ENCODE peak calls at places on chromosomes 5 and 9, in nine cellular contexts. One of them, this sample, is unnamed.

GRCh38 chr5:132184588-132184987 is 43.1 kb downstream of the P4HA2 start:
- DNase-seq in colonic mucosa: no peak
- DNase-seq in foreskin fibroblast: no peak
- DNase-seq in NB4: no peak
- DNase-seq in cardiac muscle cell: no peak
- DNase-seq in ovary: no peak
- DNase-seq in CD14-positive monocyte: no peak
- DNase-seq in thoracic aorta: no peak
- DNase-seq in nephron progenitor cell: no peak
- DNase-seq in this sample: no peak

GRCh38 chr9:90943341-90943740 is 141.7 kb downstream of the SYK start:
- DNase-seq in colonic mucosa: no peak
- DNase-seq in foreskin fibroblast: peak
- DNase-seq in NB4: no peak
- DNase-seq in cardiac muscle cell: no peak
- DNase-seq in ovary: no peak
- DNase-seq in CD14-positive monocyte: no peak
- DNase-seq in thoracic aorta: no peak
- DNase-seq in nephron progenitor cell: no peak
- DNase-seq in this sample: no peak

GRCh38 chr5:1514027-1514818 is 9.5 kb downstream of the LPCAT1 start:
- DNase-seq in colonic mucosa: no peak
- DNase-seq in foreskin fibroblast: no peak
- DNase-seq in NB4: no peak
- DNase-seq in cardiac muscle cell: no peak
- DNase-seq in ovary: peak
- DNase-seq in CD14-positive monocyte: no peak
- DNase-seq in thoracic aorta: peak
- DNase-seq in nephron progenitor cell: no peak
- DNase-seq in this sample: peak

GRCh38 chr9:114484854-114485443 is 20.3 kb downstream of the WHRN start:
- DNase-seq in colonic mucosa: no peak
- DNase-seq in foreskin fibroblast: peak
- DNase-seq in NB4: peak
- DNase-seq in cardiac muscle cell: peak
- DNase-seq in ovary: no peak
- DNase-seq in CD14-positive monocyte: peak
- DNase-seq in thoracic aorta: no peak
- DNase-seq in nephron progenitor cell: no peak
- DNase-seq in this sample: no peak

GRCh38 chr9:36892279-36892678 is 141.8 kb downstream of the PAX5 start:
- DNase-seq in colonic mucosa: no peak
- DNase-seq in foreskin fibroblast: no peak
- DNase-seq in NB4: no peak
- DNase-seq in cardiac muscle cell: no peak
- DNase-seq in ovary: no peak
- DNase-seq in CD14-positive monocyte: no peak
- DNase-seq in thoracic aorta: no peak
- DNase-seq in nephron progenitor cell: no peak
- DNase-seq in this sample: no peak

GRCh38 chr9:38278931-38279532 is 113.5 kb upstream of the ALDH1B1 start:
- DNase-seq in colonic mucosa: no peak
- DNase-seq in foreskin fibroblast: no peak
- DNase-seq in NB4: no peak
- DNase-seq in cardiac muscle cell: no peak
- DNase-seq in ovary: no peak
- DNase-seq in CD14-positive monocyte: no peak
- DNase-seq in thoracic aorta: no peak
- DNase-seq in nephron progenitor cell: no peak
- DNase-seq in this sample: no peak

GRCh38 chr9:133775951-133776905 is 38.1 kb upstream of the SARDH start:
- DNase-seq in colonic mucosa: no peak
- DNase-seq in foreskin fibroblast: no peak
- DNase-seq in NB4: no peak
- DNase-seq in cardiac muscle cell: no peak
- DNase-seq in ovary: peak
- DNase-seq in CD14-positive monocyte: peak
- DNase-seq in thoracic aorta: no peak
- DNase-seq in nephron progenitor cell: no peak
- DNase-seq in this sample: no peak

GRCh38 chr5:138439537-138440225 is 824 bp downstream of the REEP2 start:
- DNase-seq in colonic mucosa: no peak
- DNase-seq in foreskin fibroblast: peak
- DNase-seq in NB4: no peak
- DNase-seq in cardiac muscle cell: no peak
- DNase-seq in ovary: peak
- DNase-seq in CD14-positive monocyte: no peak
- DNase-seq in thoracic aorta: no peak
- DNase-seq in nephron progenitor cell: peak
- DNase-seq in this sample: no peak

GRCh38 chr5:132354828-132355765 is 14.4 kb upstream of the SLC22A5 start:
- DNase-seq in colonic mucosa: no peak
- DNase-seq in foreskin fibroblast: no peak
- DNase-seq in NB4: no peak
- DNase-seq in cardiac muscle cell: no peak
- DNase-seq in ovary: no peak
- DNase-seq in CD14-positive monocyte: no peak
- DNase-seq in thoracic aorta: no peak
- DNase-seq in nephron progenitor cell: no peak
- DNase-seq in this sample: no peak

GRCh38 chr5:112604741-112605390 is 132.8 kb upstream of the APC start:
- DNase-seq in colonic mucosa: peak
- DNase-seq in foreskin fibroblast: peak
- DNase-seq in NB4: peak
- DNase-seq in cardiac muscle cell: peak
- DNase-seq in ovary: no peak
- DNase-seq in CD14-positive monocyte: no peak
- DNase-seq in thoracic aorta: no peak
- DNase-seq in nephron progenitor cell: no peak
- DNase-seq in this sample: no peak

GRCh38 chr9:886886-887285 is 45.4 kb downstream of the DMRT1 start:
- DNase-seq in colonic mucosa: no peak
- DNase-seq in foreskin fibroblast: no peak
- DNase-seq in NB4: no peak
- DNase-seq in cardiac muscle cell: no peak
- DNase-seq in ovary: no peak
- DNase-seq in CD14-positive monocyte: no peak
- DNase-seq in thoracic aorta: no peak
- DNase-seq in nephron progenitor cell: no peak
- DNase-seq in this sample: no peak

GRCh38 chr9:131744171-131744714 is 4.4 kb upstream of the RAPGEF1 start:
- DNase-seq in colonic mucosa: no peak
- DNase-seq in foreskin fibroblast: no peak
- DNase-seq in NB4: peak
- DNase-seq in cardiac muscle cell: no peak
- DNase-seq in ovary: no peak
- DNase-seq in CD14-positive monocyte: no peak
- DNase-seq in thoracic aorta: no peak
- DNase-seq in nephron progenitor cell: no peak
- DNase-seq in this sample: no peak

GRCh38 chr9:132498811-132499210 is 83.6 kb upstream of the BARHL1 start:
- DNase-seq in colonic mucosa: no peak
- DNase-seq in foreskin fibroblast: peak
- DNase-seq in NB4: no peak
- DNase-seq in cardiac muscle cell: no peak
- DNase-seq in ovary: no peak
- DNase-seq in CD14-positive monocyte: no peak
- DNase-seq in thoracic aorta: no peak
- DNase-seq in nephron progenitor cell: peak
- DNase-seq in this sample: no peak

GRCh38 chr5:149273950-149274349 is 2.3 kb downstream of the AFAP1L1 start:
- DNase-seq in colonic mucosa: peak
- DNase-seq in foreskin fibroblast: no peak
- DNase-seq in NB4: no peak
- DNase-seq in cardiac muscle cell: no peak
- DNase-seq in ovary: no peak
- DNase-seq in CD14-positive monocyte: no peak
- DNase-seq in thoracic aorta: no peak
- DNase-seq in nephron progenitor cell: no peak
- DNase-seq in this sample: no peak

GRCh38 chr9:114694719-114695269 is 12.8 kb upstream of the TEX48 start:
- DNase-seq in colonic mucosa: no peak
- DNase-seq in foreskin fibroblast: no peak
- DNase-seq in NB4: no peak
- DNase-seq in cardiac muscle cell: no peak
- DNase-seq in ovary: no peak
- DNase-seq in CD14-positive monocyte: no peak
- DNase-seq in thoracic aorta: no peak
- DNase-seq in nephron progenitor cell: no peak
- DNase-seq in this sample: no peak

GRCh38 chr5:152462021-152462721 is 57.1 kb upstream of the NMUR2 start:
- DNase-seq in colonic mucosa: no peak
- DNase-seq in foreskin fibroblast: no peak
- DNase-seq in NB4: no peak
- DNase-seq in cardiac muscle cell: peak
- DNase-seq in ovary: no peak
- DNase-seq in CD14-positive monocyte: no peak
- DNase-seq in thoracic aorta: no peak
- DNase-seq in nephron progenitor cell: no peak
- DNase-seq in this sample: no peak

GRCh38 chr9:125147401-125147951 is 4.1 kb upstream of the SCAI start:
- DNase-seq in colonic mucosa: no peak
- DNase-seq in foreskin fibroblast: no peak
- DNase-seq in NB4: no peak
- DNase-seq in cardiac muscle cell: no peak
- DNase-seq in ovary: no peak
- DNase-seq in CD14-positive monocyte: no peak
- DNase-seq in thoracic aorta: no peak
- DNase-seq in nephron progenitor cell: no peak
- DNase-seq in this sample: no peak

DNA sequence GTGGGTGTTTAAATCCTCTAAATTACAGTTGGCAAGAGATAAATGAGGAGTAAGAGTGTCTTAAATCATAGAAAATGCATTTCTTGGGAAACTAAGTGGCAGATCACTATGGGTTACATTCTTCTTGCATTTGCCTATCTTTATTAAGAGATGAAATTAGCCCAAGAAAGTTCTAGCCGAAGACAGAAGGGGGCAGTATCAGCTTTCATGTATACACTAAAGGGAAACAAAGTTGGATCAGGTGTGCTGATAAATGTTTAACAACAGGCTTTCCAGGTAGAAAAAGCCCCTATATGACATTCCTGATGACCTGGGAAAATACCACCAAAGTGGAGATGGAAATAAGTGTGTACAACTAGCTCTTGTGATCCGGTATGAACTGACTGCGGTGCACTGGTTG is 81.9 kb upstream of the TLR4 start:
- DNase-seq in colonic mucosa: no peak
- DNase-seq in foreskin fibroblast: no peak
- DNase-seq in NB4: peak
- DNase-seq in cardiac muscle cell: no peak
- DNase-seq in ovary: no peak
- DNase-seq in CD14-positive monocyte: no peak
- DNase-seq in thoracic aorta: no peak
- DNase-seq in nephron progenitor cell: no peak
- DNase-seq in this sample: no peak
- TF ChIP-seq CTCF in colonic mucosa: no peak
- TF ChIP-seq CTCF in foreskin fibroblast: no peak
- TF ChIP-seq CTCF in NB4: peak
- TF ChIP-seq CTCF in cardiac muscle cell: no peak
- TF ChIP-seq CTCF in ovary: no peak
- TF ChIP-seq CTCF in CD14-positive monocyte: no peak
- TF ChIP-seq CTCF in thoracic aorta: no peak
- TF ChIP-seq CTCF in nephron progenitor cell: no peak
- TF ChIP-seq CTCF in this sample: no peak

DNA sequence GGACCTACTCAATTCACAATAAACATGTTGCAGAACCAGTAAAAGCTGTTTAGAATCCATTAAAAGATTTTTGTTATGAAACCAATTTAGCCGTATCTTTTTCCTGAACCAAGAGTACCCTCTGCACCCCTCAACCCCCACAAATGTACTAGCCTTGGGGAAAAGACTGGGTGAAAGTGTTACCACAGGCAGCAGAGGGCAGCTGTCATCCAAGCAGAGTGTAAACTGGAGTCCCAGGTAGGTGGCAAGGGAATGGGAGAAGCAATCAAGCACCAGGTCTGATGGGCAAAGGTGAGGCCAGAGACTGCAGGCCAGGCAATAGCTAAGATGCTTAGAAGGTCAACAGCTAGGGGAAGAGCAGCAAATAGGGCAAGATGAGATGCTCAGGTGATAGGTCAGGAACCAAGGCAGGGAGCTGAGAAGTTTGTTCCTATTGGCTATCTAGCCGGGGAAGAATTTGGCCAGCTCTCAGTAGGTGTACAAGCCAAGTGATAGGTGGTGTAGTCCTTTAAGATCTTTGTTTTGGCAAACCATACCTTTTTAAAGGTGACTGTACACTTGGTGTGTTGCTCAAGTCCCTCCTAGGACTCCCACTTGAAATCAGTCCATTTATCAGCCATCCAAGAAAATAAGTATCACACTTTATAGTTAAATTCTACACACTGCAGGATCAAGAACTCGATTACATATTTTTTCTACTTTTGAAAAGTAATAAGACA is 77.8 kb upstream of the CCDC112 start:
- DNase-seq in colonic mucosa: no peak
- DNase-seq in foreskin fibroblast: no peak
- DNase-seq in NB4: no peak
- DNase-seq in cardiac muscle cell: no peak
- DNase-seq in ovary: no peak
- DNase-seq in CD14-positive monocyte: no peak
- DNase-seq in thoracic aorta: no peak
- DNase-seq in nephron progenitor cell: no peak
- DNase-seq in this sample: no peak
- TF ChIP-seq CTCF in colonic mucosa: no peak
- TF ChIP-seq CTCF in foreskin fibroblast: no peak
- TF ChIP-seq CTCF in NB4: no peak
- TF ChIP-seq CTCF in cardiac muscle cell: no peak
- TF ChIP-seq CTCF in ovary: no peak
- TF ChIP-seq CTCF in CD14-positive monocyte: no peak
- TF ChIP-seq CTCF in thoracic aorta: no peak
- TF ChIP-seq CTCF in nephron progenitor cell: no peak
- TF ChIP-seq CTCF in this sample: no peak

GRCh38 chr5:145680169-145680568 is 155.0 kb downstream of the PRELID2 start:
- DNase-seq in colonic mucosa: no peak
- DNase-seq in foreskin fibroblast: no peak
- DNase-seq in NB4: no peak
- DNase-seq in cardiac muscle cell: no peak
- DNase-seq in ovary: no peak
- DNase-seq in CD14-positive monocyte: no peak
- DNase-seq in thoracic aorta: no peak
- DNase-seq in nephron progenitor cell: no peak
- DNase-seq in this sample: no peak
- TF ChIP-seq CTCF in colonic mucosa: no peak
- TF ChIP-seq CTCF in foreskin fibroblast: no peak
- TF ChIP-seq CTCF in NB4: peak
- TF ChIP-seq CTCF in cardiac muscle cell: peak
- TF ChIP-seq CTCF in ovary: no peak
- TF ChIP-seq CTCF in CD14-positive monocyte: peak
- TF ChIP-seq CTCF in thoracic aorta: no peak
- TF ChIP-seq CTCF in nephron progenitor cell: peak
- TF ChIP-seq CTCF in this sample: no peak

DNA sequence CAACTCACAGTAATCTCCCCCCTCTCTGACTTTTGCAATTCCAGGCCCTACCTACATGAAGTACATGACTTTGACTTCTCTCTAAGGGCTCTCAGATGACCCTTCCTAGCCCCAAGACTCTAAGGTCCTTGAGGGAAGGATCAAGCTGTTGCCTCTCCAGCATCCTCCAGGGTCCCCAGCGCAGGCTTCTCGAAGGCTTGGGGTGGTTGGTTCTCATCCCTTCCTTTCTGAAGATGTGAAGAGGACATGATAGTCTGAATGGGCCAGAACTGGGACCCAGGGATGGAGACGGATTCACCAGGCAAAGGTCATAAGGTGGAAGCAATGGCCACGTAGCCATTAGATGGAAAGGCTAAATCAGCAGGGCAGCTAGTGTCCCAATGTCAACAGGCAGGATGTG is 86.8 kb downstream of the NRG2 start:
- DNase-seq in colonic mucosa: no peak
- DNase-seq in foreskin fibroblast: no peak
- DNase-seq in NB4: no peak
- DNase-seq in cardiac muscle cell: no peak
- DNase-seq in ovary: no peak
- DNase-seq in CD14-positive monocyte: no peak
- DNase-seq in thoracic aorta: no peak
- DNase-seq in nephron progenitor cell: no peak
- DNase-seq in this sample: no peak
- TF ChIP-seq CTCF in colonic mucosa: no peak
- TF ChIP-seq CTCF in foreskin fibroblast: no peak
- TF ChIP-seq CTCF in NB4: no peak
- TF ChIP-seq CTCF in cardiac muscle cell: no peak
- TF ChIP-seq CTCF in ovary: no peak
- TF ChIP-seq CTCF in CD14-positive monocyte: no peak
- TF ChIP-seq CTCF in thoracic aorta: no peak
- TF ChIP-seq CTCF in nephron progenitor cell: no peak
- TF ChIP-seq CTCF in this sample: no peak